ENCODE peak calls at places on chromosomes 7 and 10, in six cellular contexts. H is smooth muscle cell of the brain vasculature; I is stimulated activated CD8-positive, alpha-beta memory T cell treated with anti-CD3 and anti-CD28 coated beads, Interleukin-12 subunit alpha, Interleukin-12 subunit beta, amount 100 ng/mL, for 4 hours; Y is astrocyte of the spinal cord; V is WTC11; A is IMR-90. S is an unnamed sample.

GRCh38 chr7:104978460-104978859 is 35.5 kb upstream of the KMT2E start:
- DNase-seq in H (no peak), I (no peak), Y (no peak), V (no peak), A (no peak), S (no peak)

GRCh38 chr7:119472398-119473038 is 800.5 kb upstream of the KCND2 start:
- DNase-seq in H (no peak), I (no peak), Y (no peak), V (peak), A (no peak), S (no peak)

GRCh38 chr7:136677456-136678365 is 190.7 kb upstream of the CHRM2 start:
- DNase-seq in H (no peak), I (no peak), Y (peak), V (no peak), A (peak), S (no peak)

GRCh38 chr7:43621729-43622448 is 39.0 kb downstream of the STK17A start:
- DNase-seq in H (no peak), I (no peak), Y (no peak), V (no peak), A (no peak), S (peak)

GRCh38 chr10:78777466-78778256 is 291.1 kb upstream of the ZMIZ1 start:
- DNase-seq in H (no peak), I (no peak), Y (peak), V (no peak), A (peak), S (no peak)

GRCh38 chr7:151468214-151469023 is 28.5 kb upstream of the CRYGN start:
- DNase-seq in H (no peak), I (no peak), Y (no peak), V (no peak), A (no peak), S (no peak)

GRCh38 chr7:139451638-139452037 is 31.8 kb downstream of the KLRG2 start:
- DNase-seq in H (no peak), I (no peak), Y (peak), V (no peak), A (peak), S (peak)

GRCh38 chr10:72245949-72246525 is 27.7 kb upstream of the DDIT4 start:
- DNase-seq in H (no peak), I (no peak), Y (no peak), V (no peak), A (no peak), S (no peak)

GRCh38 chr7:30817060-30817770 is 46.0 kb downstream of the MINDY4 start:
- DNase-seq in H (no peak), I (no peak), Y (no peak), V (no peak), A (peak), S (no peak)

GRCh38 chr10:59025981-59026730 is 150.3 kb upstream of the PHYHIPL start:
- DNase-seq in H (no peak), I (no peak), Y (no peak), V (no peak), A (no peak), S (no peak)